ENCODE peak calls at places on chromosome 2, in nine cellular contexts. Z is left lung; B is HCT116; Q is CD8-positive, alpha-beta T cell; D is aorta; C is GM12878; R is PC-3; U is DND-41; V is CD4-positive, CD25-positive, alpha-beta regulatory T cell. G is an unnamed sample.

GRCh38 chr2:237815637-237816036 is 17.1 kb downstream of the RBM44 start:
- ATAC-seq in B (no peak), U (no peak), Q (no peak), C (peak; percentile 96), D (no peak), R (no peak), V (no peak), Z (no peak), G (no peak)

GRCh38 chr2:203591642-203592041 is 56.5 kb upstream of the RAPH1 start:
- ATAC-seq in D (no peak), R (no peak), Q (no peak), Z (peak; percentile 15), C (no peak), V (no peak), B (no peak), U (no peak), G (no peak)

GRCh38 chr2:196415384-196415783 is 224.1 kb upstream of the CCDC150 start:
- ATAC-seq in D (no peak), B (no peak), C (peak; percentile 79), U (peak; percentile 95), V (peak; percentile 42), R (no peak), Z (no peak), Q (peak; percentile 55), G (no peak)

GRCh38 chr2:206442854-206443734 is at the start of gene ADAM23:
- ATAC-seq in C (peak; percentile 51), R (peak; percentile 47), U (no peak), Q (peak; percentile 20), V (no peak), B (no peak), D (peak; percentile 75), Z (peak; percentile 61), G (peak; percentile 83)

GRCh38 chr2:224162122-224162521 is 123.0 kb upstream of the SERPINE2 start:
- ATAC-seq in D (no peak), U (no peak), Z (no peak), R (peak; percentile 24), V (no peak), Q (no peak), B (no peak), C (no peak), G (no peak)

GRCh38 chr2:106827178-106827577 is 58.8 kb downstream of the ST6GAL2 start:
- ATAC-seq in C (no peak), B (no peak), Q (no peak), V (no peak), U (no peak), Z (no peak), D (no peak), R (no peak), G (no peak)

GRCh38 chr2:33372940-33373553 is 103.4 kb upstream of the RASGRP3 start:
- ATAC-seq in Q (peak; percentile 38), U (peak; percentile 59), Z (peak; percentile 75), D (no peak), C (peak; percentile 73), B (peak; percentile 79), V (peak; percentile 55), R (peak; percentile 45), G (no peak)

GRCh38 chr2:20584045-20584636 is 66.8 kb downstream of the HS1BP3 start:
- ATAC-seq in R (peak; percentile 79), Z (peak; percentile 34), D (no peak), B (peak; percentile 75), Q (no peak), V (no peak), U (no peak), C (no peak), G (peak; percentile 52)

GRCh38 chr2:53455094-53455493 is 312.5 kb upstream of the CHAC2 start:
- ATAC-seq in D (peak; percentile 14), B (no peak), C (no peak), Q (no peak), R (no peak), Z (peak; percentile 52), V (no peak), U (no peak), G (no peak)

GRCh38 chr2:151484100-151484499 is 74.4 kb downstream of the RIF1 start:
- ATAC-seq in V (no peak), U (no peak), D (no peak), R (no peak), Z (no peak), B (no peak), C (no peak), Q (no peak), G (no peak)

GRCh38 chr2:157557770-157558169 is 70.9 kb downstream of the ACVR1C start:
- ATAC-seq in Q (no peak), B (no peak), Z (no peak), V (no peak), C (no peak), U (no peak), R (no peak), D (no peak), G (no peak)

GRCh38 chr2:37894601-37895000 is 30.5 kb upstream of the RMDN2 start:
- ATAC-seq in B (no peak), C (no peak), D (no peak), V (no peak), Q (no peak), R (no peak), U (no peak), Z (peak; percentile 14), G (no peak)

GRCh38 chr2:172556284-172557033 is 569 bp downstream of the PDK1 start:
- ATAC-seq in Q (peak; percentile 33), V (peak; percentile 48), R (peak; percentile 51), B (peak; percentile 70), Z (peak; percentile 66), U (peak; percentile 67), C (peak; percentile 83), D (peak; percentile 71), G (peak; percentile 44)

GRCh38 chr2:173191601-173192000 is 116.0 kb downstream of the MAP3K20 start:
- ATAC-seq in U (no peak), R (no peak), Z (no peak), Q (no peak), V (no peak), B (peak; percentile 42), C (no peak), D (peak; percentile 24), G (no peak)

GRCh38 chr2:49616800-49617199 is 462.5 kb upstream of the FSHR start:
- ATAC-seq in V (no peak), R (no peak), C (peak; percentile 65), B (no peak), D (no peak), U (peak; percentile 37), Q (no peak), Z (peak; percentile 64), G (no peak)

GRCh38 chr2:81734981-81735380 is 1430.4 kb upstream of the LRRTM1 start:
- ATAC-seq in Z (no peak), C (no peak), R (no peak), V (no peak), B (no peak), Q (no peak), U (no peak), D (no peak), G (no peak)

GRCh38 chr2:8552264-8552913 is 129.5 kb upstream of the ID2 start:
- ATAC-seq in C (peak; percentile 78), Q (peak; percentile 66), U (peak; percentile 19), Z (no peak), B (no peak), R (no peak), V (no peak), D (no peak), G (no peak)

GRCh38 chr2:171813729-171814128 is 80.3 kb downstream of the SLC25A12 start:
- ATAC-seq in U (no peak), Q (no peak), R (no peak), C (no peak), B (no peak), Z (no peak), D (no peak), V (no peak), G (no peak)

GRCh38 chr2:122875091-122875651 is 1119.7 kb downstream of the TSN start:
- ATAC-seq in R (no peak), Q (no peak), B (no peak), U (no peak), Z (no peak), C (no peak), D (no peak), V (no peak), G (no peak)

GRCh38 chr2:205800257-205800656 is 118.0 kb downstream of the NRP2 start:
- ATAC-seq in D (no peak), R (no peak), V (no peak), Q (no peak), B (no peak), U (no peak), C (no peak), Z (peak; percentile 64), G (no peak)

DNA sequence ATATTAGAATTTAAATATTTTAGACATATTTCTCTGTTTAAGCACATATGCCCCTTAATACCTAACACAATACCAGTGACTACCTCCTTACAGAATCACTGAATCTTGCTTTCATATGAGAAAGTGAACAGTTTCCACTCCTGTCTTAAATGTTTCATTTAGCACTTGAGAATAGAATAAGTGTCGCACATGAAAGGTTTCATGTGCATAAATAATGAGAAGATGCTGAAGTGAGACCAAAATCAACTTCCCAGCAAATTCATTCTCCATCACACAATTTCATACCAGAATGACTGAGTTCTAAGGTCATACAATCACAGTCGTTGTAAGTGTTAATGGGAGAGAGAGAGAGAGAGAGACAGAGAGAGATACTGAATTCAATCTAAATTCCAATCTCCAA is 51.2 kb downstream of the ATIC start:
- ATAC-seq in C (peak; percentile 26), Z (no peak), R (no peak), Q (no peak), D (no peak), B (no peak), V (no peak), U (no peak), G (no peak)
- H3K36me3 ChIP-seq in C (no peaks in the 10 kb centered on the region), Z (peaks cover 64% of the 10 kb centered on the region), R (peaks cover 57% of the 10 kb centered on the region), Q (no peaks in the 10 kb centered on the region), D (peaks cover 5% of the 10 kb centered on the region), B (peaks cover 11% of the 10 kb centered on the region), V (peaks cover 3% of the 10 kb centered on the region), U (peaks cover 7% of the 10 kb centered on the region), G (peaks cover 94% of the 10 kb centered on the region)

GRCh38 chr2:28419003-28419704 is 26.5 kb downstream of the FOSL2 start:
- ATAC-seq in Z (no peak), U (no peak), Q (no peak), R (no peak), D (no peak), B (no peak), C (peak; percentile 55), V (no peak), G (no peak)
- H3K36me3 ChIP-seq in Z (peaks cover 66% of the 10 kb centered on the region), U (no peaks in the 10 kb centered on the region), Q (no peaks in the 10 kb centered on the region), R (peaks cover 14% of the 10 kb centered on the region), D (no peaks in the 10 kb centered on the region), B (peaks cover 2% of the 10 kb centered on the region), C (no peaks in the 10 kb centered on the region), V (peaks cover 3% of the 10 kb centered on the region), G (peaks cover 60% of the 10 kb centered on the region)

DNA sequence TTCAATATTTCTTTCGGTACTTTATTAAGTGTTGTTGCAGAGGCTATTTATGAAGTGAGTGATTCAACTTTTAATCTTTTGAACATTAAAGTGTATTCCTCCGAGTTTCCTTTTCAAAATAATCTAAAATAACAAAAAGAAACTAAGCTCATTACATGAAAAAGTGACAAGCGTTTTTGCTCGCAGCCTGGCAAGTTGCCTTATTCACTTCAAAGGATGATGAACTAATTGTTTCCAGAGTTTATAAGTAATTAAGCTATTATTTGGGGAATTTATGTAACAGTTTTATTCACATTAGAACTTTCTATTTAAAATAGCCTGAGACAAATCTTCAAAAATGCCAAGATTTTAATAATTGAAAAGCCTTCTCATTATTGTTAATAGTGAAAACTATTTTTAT is 149.1 kb downstream of the MEIS1 start:
- ATAC-seq in B (no peak), V (no peak), R (no peak), D (no peak), Q (no peak), U (no peak), C (no peak), Z (no peak), G (no peak)
- H3K36me3 ChIP-seq in B (no peaks in the 10 kb centered on the region), V (no peaks in the 10 kb centered on the region), R (no peaks in the 10 kb centered on the region), D (no peaks in the 10 kb centered on the region), Q (no peaks in the 10 kb centered on the region), U (no peaks in the 10 kb centered on the region), C (no peaks in the 10 kb centered on the region), Z (no peaks in the 10 kb centered on the region), G (no peaks in the 10 kb centered on the region)

GRCh38 chr2:240129311-240129710 is 6.8 kb downstream of the COPS9 start:
- ATAC-seq in C (no peak), V (no peak), Z (no peak), Q (no peak), B (no peak), R (no peak), D (no peak), U (no peak), G (no peak)
- H3K36me3 ChIP-seq in C (peaks cover 18% of the 10 kb centered on the region), V (peaks cover 63% of the 10 kb centered on the region), Z (peaks cover 81% of the 10 kb centered on the region), Q (peaks cover 35% of the 10 kb centered on the region), B (peaks cover 36% of the 10 kb centered on the region), R (peaks cover 22% of the 10 kb centered on the region), D (peaks cover 3% of the 10 kb centered on the region), U (peaks cover 70% of the 10 kb centered on the region), G (no peaks in the 10 kb centered on the region)

G was measured in gastroesophageal sphincter.